ENCODE peak calls at places on chromosomes 12 and 14, in seven cellular contexts. One of them, this sample, is unnamed.

GRCh38 chr12:45034861-45035265 is 16.0 kb downstream of the DBX2 start:
- DNase-seq in stomach: no peak
- DNase-seq in cardiac muscle cell: no peak
- DNase-seq in Daoy: peak
- DNase-seq in G401: peak
- DNase-seq in epithelial cell of prostate: no peak
- DNase-seq in ecto neural progenitor cell: peak
- DNase-seq in this sample: no peak

GRCh38 chr12:57094194-57095160 is 5.6 kb downstream of the NAB2 start:
- DNase-seq in stomach: peak
- DNase-seq in cardiac muscle cell: no peak
- DNase-seq in Daoy: no peak
- DNase-seq in G401: no peak
- DNase-seq in epithelial cell of prostate: no peak
- DNase-seq in ecto neural progenitor cell: no peak
- DNase-seq in this sample: peak

GRCh38 chr14:76424359-76424758 is 48.4 kb downstream of the ESRRB start:
- DNase-seq in stomach: no peak
- DNase-seq in cardiac muscle cell: no peak
- DNase-seq in Daoy: no peak
- DNase-seq in G401: no peak
- DNase-seq in epithelial cell of prostate: no peak
- DNase-seq in ecto neural progenitor cell: no peak
- DNase-seq in this sample: no peak

GRCh38 chr14:31819281-31819680 is 257.8 kb upstream of the ARHGAP5 start:
- DNase-seq in stomach: no peak
- DNase-seq in cardiac muscle cell: no peak
- DNase-seq in Daoy: no peak
- DNase-seq in G401: no peak
- DNase-seq in epithelial cell of prostate: no peak
- DNase-seq in ecto neural progenitor cell: no peak
- DNase-seq in this sample: no peak

GRCh38 chr12:94770397-94770759 is 120.0 kb upstream of the TMCC3 start:
- DNase-seq in stomach: no peak
- DNase-seq in cardiac muscle cell: no peak
- DNase-seq in Daoy: no peak
- DNase-seq in G401: no peak
- DNase-seq in epithelial cell of prostate: no peak
- DNase-seq in ecto neural progenitor cell: no peak
- DNase-seq in this sample: no peak

GRCh38 chr14:99602788-99603415 is 1.1 kb downstream of the CCDC85C start:
- DNase-seq in stomach: no peak
- DNase-seq in cardiac muscle cell: peak
- DNase-seq in Daoy: no peak
- DNase-seq in G401: no peak
- DNase-seq in epithelial cell of prostate: no peak
- DNase-seq in ecto neural progenitor cell: no peak
- DNase-seq in this sample: no peak

GRCh38 chr12:57096748-57097553 is 8.0 kb downstream of the NAB2 start:
- DNase-seq in stomach: no peak
- DNase-seq in cardiac muscle cell: no peak
- DNase-seq in Daoy: no peak
- DNase-seq in G401: no peak
- DNase-seq in epithelial cell of prostate: no peak
- DNase-seq in ecto neural progenitor cell: no peak
- DNase-seq in this sample: no peak

GRCh38 chr14:90387201-90387600 is 9.6 kb upstream of the CALM1 start:
- DNase-seq in stomach: no peak
- DNase-seq in cardiac muscle cell: no peak
- DNase-seq in Daoy: no peak
- DNase-seq in G401: no peak
- DNase-seq in epithelial cell of prostate: no peak
- DNase-seq in ecto neural progenitor cell: no peak
- DNase-seq in this sample: no peak

GRCh38 chr12:116495260-116495659 is 63.9 kb upstream of the MAP1LC3B2 start:
- DNase-seq in stomach: peak
- DNase-seq in cardiac muscle cell: no peak
- DNase-seq in Daoy: peak
- DNase-seq in G401: no peak
- DNase-seq in epithelial cell of prostate: no peak
- DNase-seq in ecto neural progenitor cell: no peak
- DNase-seq in this sample: no peak

GRCh38 chr12:32437095-32437515 is 37.7 kb downstream of the FGD4 start:
- DNase-seq in stomach: no peak
- DNase-seq in cardiac muscle cell: no peak
- DNase-seq in Daoy: peak
- DNase-seq in G401: no peak
- DNase-seq in epithelial cell of prostate: peak
- DNase-seq in ecto neural progenitor cell: no peak
- DNase-seq in this sample: no peak

GRCh38 chr14:22836301-22837058 is at the start of gene MMP14:
- DNase-seq in stomach: peak
- DNase-seq in cardiac muscle cell: no peak
- DNase-seq in Daoy: peak
- DNase-seq in G401: peak
- DNase-seq in epithelial cell of prostate: no peak
- DNase-seq in ecto neural progenitor cell: no peak
- DNase-seq in this sample: peak

GRCh38 chr12:49198431-49199155 is 9.7 kb upstream of the TUBA1A start:
- DNase-seq in stomach: no peak
- DNase-seq in cardiac muscle cell: no peak
- DNase-seq in Daoy: peak
- DNase-seq in G401: peak
- DNase-seq in epithelial cell of prostate: no peak
- DNase-seq in ecto neural progenitor cell: peak
- DNase-seq in this sample: no peak

GRCh38 chr14:88937706-88938105 is 113.3 kb downstream of the TTC8 start:
- DNase-seq in stomach: no peak
- DNase-seq in cardiac muscle cell: no peak
- DNase-seq in Daoy: no peak
- DNase-seq in G401: no peak
- DNase-seq in epithelial cell of prostate: no peak
- DNase-seq in ecto neural progenitor cell: no peak
- DNase-seq in this sample: no peak

GRCh38 chr12:19014243-19014642 is 115.3 kb upstream of the PLEKHA5 start:
- DNase-seq in stomach: no peak
- DNase-seq in cardiac muscle cell: no peak
- DNase-seq in Daoy: no peak
- DNase-seq in G401: no peak
- DNase-seq in epithelial cell of prostate: no peak
- DNase-seq in ecto neural progenitor cell: no peak
- DNase-seq in this sample: no peak

GRCh38 chr14:77230914-77231313 is 40.1 kb downstream of the NGB start:
- DNase-seq in stomach: no peak
- DNase-seq in cardiac muscle cell: no peak
- DNase-seq in Daoy: no peak
- DNase-seq in G401: no peak
- DNase-seq in epithelial cell of prostate: no peak
- DNase-seq in ecto neural progenitor cell: no peak
- DNase-seq in this sample: no peak

GRCh38 chr14:78950654-78951053 is 780.5 kb downstream of the NRXN3 start:
- DNase-seq in stomach: no peak
- DNase-seq in cardiac muscle cell: no peak
- DNase-seq in Daoy: no peak
- DNase-seq in G401: no peak
- DNase-seq in epithelial cell of prostate: no peak
- DNase-seq in ecto neural progenitor cell: no peak
- DNase-seq in this sample: no peak

GRCh38 chr14:59046746-59047145 is 141.7 kb upstream of the DAAM1 start:
- DNase-seq in stomach: no peak
- DNase-seq in cardiac muscle cell: no peak
- DNase-seq in Daoy: peak
- DNase-seq in G401: no peak
- DNase-seq in epithelial cell of prostate: no peak
- DNase-seq in ecto neural progenitor cell: no peak
- DNase-seq in this sample: no peak

GRCh38 chr14:90483551-90483950 is 86.7 kb downstream of the CALM1 start:
- DNase-seq in stomach: peak
- DNase-seq in cardiac muscle cell: no peak
- DNase-seq in Daoy: no peak
- DNase-seq in G401: peak
- DNase-seq in epithelial cell of prostate: no peak
- DNase-seq in ecto neural progenitor cell: no peak
- DNase-seq in this sample: peak

GRCh38 chr12:8840938-8841633 is 18.7 kb downstream of the A2ML1 start:
- DNase-seq in stomach: no peak
- DNase-seq in cardiac muscle cell: no peak
- DNase-seq in Daoy: no peak
- DNase-seq in G401: no peak
- DNase-seq in epithelial cell of prostate: no peak
- DNase-seq in ecto neural progenitor cell: no peak
- DNase-seq in this sample: no peak

GRCh38 chr12:9943244-9943643 is 11.1 kb upstream of the CLEC2A start:
- DNase-seq in stomach: no peak
- DNase-seq in cardiac muscle cell: no peak
- DNase-seq in Daoy: no peak
- DNase-seq in G401: peak
- DNase-seq in epithelial cell of prostate: no peak
- DNase-seq in ecto neural progenitor cell: no peak
- DNase-seq in this sample: no peak

GRCh38 chr14:24110060-24110459 is 4.5 kb upstream of the DCAF11 start:
- DNase-seq in stomach: no peak
- DNase-seq in cardiac muscle cell: no peak
- DNase-seq in Daoy: no peak
- DNase-seq in G401: no peak
- DNase-seq in epithelial cell of prostate: no peak
- DNase-seq in ecto neural progenitor cell: no peak
- DNase-seq in this sample: no peak

GRCh38 chr12:123761841-123762714 is at the start of gene DNAH10:
- DNase-seq in stomach: no peak
- DNase-seq in cardiac muscle cell: peak
- DNase-seq in Daoy: peak
- DNase-seq in G401: no peak
- DNase-seq in epithelial cell of prostate: no peak
- DNase-seq in ecto neural progenitor cell: peak
- DNase-seq in this sample: peak

GRCh38 chr12:132766380-132767085 is 4.9 kb upstream of the ANKLE2 start:
- DNase-seq in stomach: peak
- DNase-seq in cardiac muscle cell: peak
- DNase-seq in Daoy: peak
- DNase-seq in G401: no peak
- DNase-seq in epithelial cell of prostate: no peak
- DNase-seq in ecto neural progenitor cell: no peak
- DNase-seq in this sample: no peak

GRCh38 chr12:89211456-89211855 is 140.8 kb downstream of the DUSP6 start:
- DNase-seq in stomach: no peak
- DNase-seq in cardiac muscle cell: no peak
- DNase-seq in Daoy: peak
- DNase-seq in G401: no peak
- DNase-seq in epithelial cell of prostate: no peak
- DNase-seq in ecto neural progenitor cell: no peak
- DNase-seq in this sample: no peak

GRCh38 chr12:104710940-104711725 is 247.0 kb downstream of the SLC41A2 start:
- DNase-seq in stomach: no peak
- DNase-seq in cardiac muscle cell: no peak
- DNase-seq in Daoy: no peak
- DNase-seq in G401: peak
- DNase-seq in epithelial cell of prostate: no peak
- DNase-seq in ecto neural progenitor cell: no peak
- DNase-seq in this sample: no peak

GRCh38 chr12:92132282-92132681 is 13.4 kb downstream of the BTG1 start:
- DNase-seq in stomach: no peak
- DNase-seq in cardiac muscle cell: no peak
- DNase-seq in Daoy: no peak
- DNase-seq in G401: no peak
- DNase-seq in epithelial cell of prostate: no peak
- DNase-seq in ecto neural progenitor cell: no peak
- DNase-seq in this sample: no peak

GRCh38 chr14:68405959-68406358 is 386.9 kb downstream of the ZFP36L1 start:
- DNase-seq in stomach: no peak
- DNase-seq in cardiac muscle cell: no peak
- DNase-seq in Daoy: no peak
- DNase-seq in G401: no peak
- DNase-seq in epithelial cell of prostate: peak
- DNase-seq in ecto neural progenitor cell: no peak
- DNase-seq in this sample: no peak

GRCh38 chr12:66066071-66066928 is 64.2 kb downstream of the LLPH start:
- DNase-seq in stomach: no peak
- DNase-seq in cardiac muscle cell: peak
- DNase-seq in Daoy: peak
- DNase-seq in G401: peak
- DNase-seq in epithelial cell of prostate: no peak
- DNase-seq in ecto neural progenitor cell: no peak
- DNase-seq in this sample: no peak

GRCh38 chr12:44558340-44559100 is 317.6 kb downstream of the NELL2 start:
- DNase-seq in stomach: no peak
- DNase-seq in cardiac muscle cell: no peak
- DNase-seq in Daoy: no peak
- DNase-seq in G401: no peak
- DNase-seq in epithelial cell of prostate: no peak
- DNase-seq in ecto neural progenitor cell: no peak
- DNase-seq in this sample: no peak

GRCh38 chr12:53636641-53637040 is 10.5 kb upstream of the ATF7 start:
- DNase-seq in stomach: no peak
- DNase-seq in cardiac muscle cell: no peak
- DNase-seq in Daoy: no peak
- DNase-seq in G401: no peak
- DNase-seq in epithelial cell of prostate: no peak
- DNase-seq in ecto neural progenitor cell: no peak
- DNase-seq in this sample: no peak

GRCh38 chr12:103930787-103931536 is 752 bp downstream of the HSP90B1 start:
- DNase-seq in stomach: peak
- DNase-seq in cardiac muscle cell: peak
- DNase-seq in Daoy: peak
- DNase-seq in G401: peak
- DNase-seq in epithelial cell of prostate: no peak
- DNase-seq in ecto neural progenitor cell: peak
- DNase-seq in this sample: no peak

GRCh38 chr12:116382456-116382902 is 105.0 kb upstream of the MED13L start:
- DNase-seq in stomach: no peak
- DNase-seq in cardiac muscle cell: no peak
- DNase-seq in Daoy: no peak
- DNase-seq in G401: no peak
- DNase-seq in epithelial cell of prostate: no peak
- DNase-seq in ecto neural progenitor cell: peak
- DNase-seq in this sample: no peak

GRCh38 chr14:105055334-105055733 is 9.9 kb downstream of the GPR132 start:
- DNase-seq in stomach: no peak
- DNase-seq in cardiac muscle cell: no peak
- DNase-seq in Daoy: no peak
- DNase-seq in G401: no peak
- DNase-seq in epithelial cell of prostate: no peak
- DNase-seq in ecto neural progenitor cell: no peak
- DNase-seq in this sample: no peak

GRCh38 chr14:48857366-48857765 is 728.8 kb downstream of the RPS29 start:
- DNase-seq in stomach: no peak
- DNase-seq in cardiac muscle cell: peak
- DNase-seq in Daoy: no peak
- DNase-seq in G401: no peak
- DNase-seq in epithelial cell of prostate: no peak
- DNase-seq in ecto neural progenitor cell: no peak
- DNase-seq in this sample: no peak

GRCh38 chr14:70735043-70735442 is 74.3 kb downstream of the MAP3K9 start:
- DNase-seq in stomach: no peak
- DNase-seq in cardiac muscle cell: peak
- DNase-seq in Daoy: peak
- DNase-seq in G401: peak
- DNase-seq in epithelial cell of prostate: no peak
- DNase-seq in ecto neural progenitor cell: no peak
- DNase-seq in this sample: peak

GRCh38 chr12:11656550-11656949 is 7.1 kb downstream of the ETV6 start:
- DNase-seq in stomach: no peak
- DNase-seq in cardiac muscle cell: no peak
- DNase-seq in Daoy: no peak
- DNase-seq in G401: no peak
- DNase-seq in epithelial cell of prostate: no peak
- DNase-seq in ecto neural progenitor cell: no peak
- DNase-seq in this sample: no peak

GRCh38 chr12:108308432-108308831 is 30.7 kb downstream of the CMKLR1 start:
- DNase-seq in stomach: no peak
- DNase-seq in cardiac muscle cell: no peak
- DNase-seq in Daoy: peak
- DNase-seq in G401: no peak
- DNase-seq in epithelial cell of prostate: no peak
- DNase-seq in ecto neural progenitor cell: no peak
- DNase-seq in this sample: no peak